ENCODE peak calls at places on chromosomes 3 and 15, in nine cellular contexts. One of them, this sample, is unnamed. For H3K9me3 and H3K4me1, the result is how much of the 10 kb centered on the place peaks cover.

GRCh38 chr3:139317215-139317614 is 26.6 kb upstream of the MRPS22 start:
- DNase-seq in CD8-positive, alpha-beta T cell: no peak
- DNase-seq in esophagus muscularis mucosa: no peak
- DNase-seq in cardiac muscle cell: no peak
- DNase-seq in right cardiac atrium: no peak
- DNase-seq in PC-9: no peak
- DNase-seq in hepatocyte: no peak
- DNase-seq in suprapubic skin: peak
- DNase-seq in effector memory CD4-positive, alpha-beta T cell: no peak
- DNase-seq in this sample: no peak

GRCh38 chr15:39936187-39936586 is 2.3 kb downstream of the EIF2AK4 start:
- DNase-seq in CD8-positive, alpha-beta T cell: no peak
- DNase-seq in esophagus muscularis mucosa: no peak
- DNase-seq in cardiac muscle cell: no peak
- DNase-seq in right cardiac atrium: no peak
- DNase-seq in PC-9: no peak
- DNase-seq in hepatocyte: no peak
- DNase-seq in suprapubic skin: no peak
- DNase-seq in effector memory CD4-positive, alpha-beta T cell: no peak
- DNase-seq in this sample: no peak

GRCh38 chr3:39809181-39809994 is at the start of gene MYRIP:
- DNase-seq in CD8-positive, alpha-beta T cell: no peak
- DNase-seq in esophagus muscularis mucosa: no peak
- DNase-seq in cardiac muscle cell: peak
- DNase-seq in right cardiac atrium: peak
- DNase-seq in PC-9: peak
- DNase-seq in hepatocyte: peak
- DNase-seq in suprapubic skin: no peak
- DNase-seq in effector memory CD4-positive, alpha-beta T cell: no peak
- DNase-seq in this sample: peak

GRCh38 chr3:115930922-115931321 is 307.6 kb downstream of the GAP43 start:
- DNase-seq in CD8-positive, alpha-beta T cell: no peak
- DNase-seq in esophagus muscularis mucosa: no peak
- DNase-seq in cardiac muscle cell: no peak
- DNase-seq in right cardiac atrium: no peak
- DNase-seq in PC-9: no peak
- DNase-seq in hepatocyte: no peak
- DNase-seq in suprapubic skin: no peak
- DNase-seq in effector memory CD4-positive, alpha-beta T cell: no peak
- DNase-seq in this sample: no peak

GRCh38 chr3:137764563-137765309 is 621 bp downstream of the SOX14 start:
- DNase-seq in CD8-positive, alpha-beta T cell: no peak
- DNase-seq in esophagus muscularis mucosa: no peak
- DNase-seq in cardiac muscle cell: no peak
- DNase-seq in right cardiac atrium: no peak
- DNase-seq in PC-9: no peak
- DNase-seq in hepatocyte: no peak
- DNase-seq in suprapubic skin: no peak
- DNase-seq in effector memory CD4-positive, alpha-beta T cell: no peak
- DNase-seq in this sample: no peak

GRCh38 chr3:186929186-186929585 is 1.1 kb upstream of the ST6GAL1 start:
- DNase-seq in CD8-positive, alpha-beta T cell: no peak
- DNase-seq in esophagus muscularis mucosa: no peak
- DNase-seq in cardiac muscle cell: no peak
- DNase-seq in right cardiac atrium: no peak
- DNase-seq in PC-9: no peak
- DNase-seq in hepatocyte: no peak
- DNase-seq in suprapubic skin: no peak
- DNase-seq in effector memory CD4-positive, alpha-beta T cell: no peak
- DNase-seq in this sample: no peak

GRCh38 chr3:81425198-81425868 is 336.1 kb downstream of the GBE1 start:
- DNase-seq in CD8-positive, alpha-beta T cell: no peak
- DNase-seq in esophagus muscularis mucosa: no peak
- DNase-seq in cardiac muscle cell: no peak
- DNase-seq in right cardiac atrium: no peak
- DNase-seq in PC-9: no peak
- DNase-seq in hepatocyte: no peak
- DNase-seq in suprapubic skin: no peak
- DNase-seq in effector memory CD4-positive, alpha-beta T cell: no peak
- DNase-seq in this sample: no peak

GRCh38 chr3:88810455-88810854 is 297.0 kb upstream of the EPHA3 start:
- DNase-seq in CD8-positive, alpha-beta T cell: no peak
- DNase-seq in esophagus muscularis mucosa: no peak
- DNase-seq in cardiac muscle cell: peak
- DNase-seq in right cardiac atrium: no peak
- DNase-seq in PC-9: no peak
- DNase-seq in hepatocyte: no peak
- DNase-seq in suprapubic skin: no peak
- DNase-seq in effector memory CD4-positive, alpha-beta T cell: no peak
- DNase-seq in this sample: no peak

GRCh38 chr15:43091859-43092258 is 14.0 kb downstream of the UBR1 start:
- DNase-seq in CD8-positive, alpha-beta T cell: no peak
- DNase-seq in esophagus muscularis mucosa: no peak
- DNase-seq in cardiac muscle cell: no peak
- DNase-seq in right cardiac atrium: no peak
- DNase-seq in PC-9: no peak
- DNase-seq in hepatocyte: no peak
- DNase-seq in suprapubic skin: no peak
- DNase-seq in effector memory CD4-positive, alpha-beta T cell: no peak
- DNase-seq in this sample: no peak

DNA sequence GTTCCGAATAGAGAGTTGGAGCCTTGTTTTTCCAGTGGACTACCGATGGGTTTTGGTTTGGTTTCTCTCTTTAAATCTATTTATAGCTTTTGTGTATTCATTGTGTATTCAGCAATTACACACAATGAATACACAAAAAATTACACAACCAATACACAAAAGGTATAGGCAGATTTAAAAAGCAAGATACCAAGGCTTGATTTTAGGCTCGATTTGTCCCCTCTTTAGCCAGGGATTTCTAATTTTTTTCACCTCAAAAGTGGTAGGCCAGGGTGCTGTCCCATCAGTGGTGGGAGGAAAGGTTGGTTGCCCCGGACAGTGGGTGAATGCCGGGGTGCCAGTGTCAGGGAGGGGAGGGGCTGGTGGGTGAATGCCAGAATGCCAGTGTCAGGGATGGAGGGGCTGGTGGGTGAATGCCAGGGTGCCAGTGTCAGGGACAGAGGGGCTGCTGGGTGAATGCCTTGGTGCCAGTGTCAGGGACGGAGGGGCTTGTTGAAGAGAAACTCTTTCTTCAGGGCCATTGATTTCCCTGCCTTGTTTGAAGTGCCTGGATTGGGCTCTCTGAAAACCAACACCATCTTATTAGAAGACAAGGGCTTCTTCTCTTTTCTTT is 186.2 kb downstream of the GOLGA6L6 start:
- DNase-seq in CD8-positive, alpha-beta T cell: no peak
- DNase-seq in esophagus muscularis mucosa: no peak
- DNase-seq in cardiac muscle cell: no peak
- DNase-seq in right cardiac atrium: peak
- DNase-seq in PC-9: no peak
- DNase-seq in hepatocyte: no peak
- DNase-seq in suprapubic skin: peak
- DNase-seq in effector memory CD4-positive, alpha-beta T cell: no peak
- DNase-seq in this sample: peak
- H3K9me3 ChIP-seq in CD8-positive, alpha-beta T cell: under half
- H3K9me3 ChIP-seq in esophagus muscularis mucosa: under half
- H3K9me3 ChIP-seq in cardiac muscle cell: under half
- H3K9me3 ChIP-seq in right cardiac atrium: under half
- H3K9me3 ChIP-seq in PC-9: under half
- H3K9me3 ChIP-seq in hepatocyte: under half
- H3K9me3 ChIP-seq in suprapubic skin: under half
- H3K9me3 ChIP-seq in effector memory CD4-positive, alpha-beta T cell: under half
- H3K9me3 ChIP-seq in this sample: under half

DNA sequence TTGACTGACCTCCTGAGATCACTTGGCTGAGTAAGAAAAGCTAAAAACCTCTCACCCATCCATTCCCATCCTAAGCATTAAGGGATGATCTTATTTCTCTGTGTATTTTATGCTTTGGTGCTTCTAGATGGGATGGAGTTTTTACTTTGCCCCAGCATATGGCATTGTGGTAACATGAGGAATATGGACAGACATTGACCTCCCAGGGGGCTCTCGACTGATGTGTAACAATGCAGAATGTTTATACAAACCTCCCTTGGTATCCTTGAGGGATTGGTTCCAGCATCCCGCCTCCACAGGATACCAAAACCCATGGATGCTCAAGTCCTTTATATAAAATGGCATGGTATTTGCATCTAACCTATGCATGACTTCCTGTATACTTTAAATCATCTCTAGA is 21.5 kb downstream of the PDIA5 start:
- DNase-seq in CD8-positive, alpha-beta T cell: no peak
- DNase-seq in esophagus muscularis mucosa: no peak
- DNase-seq in cardiac muscle cell: no peak
- DNase-seq in right cardiac atrium: peak
- DNase-seq in PC-9: no peak
- DNase-seq in hepatocyte: no peak
- DNase-seq in suprapubic skin: no peak
- DNase-seq in effector memory CD4-positive, alpha-beta T cell: no peak
- DNase-seq in this sample: no peak
- H3K4me1 ChIP-seq in CD8-positive, alpha-beta T cell: under half
- H3K4me1 ChIP-seq in esophagus muscularis mucosa: under half
- H3K4me1 ChIP-seq in cardiac muscle cell: under half
- H3K4me1 ChIP-seq in right cardiac atrium: under half
- H3K4me1 ChIP-seq in PC-9: under half
- H3K4me1 ChIP-seq in hepatocyte: under half
- H3K4me1 ChIP-seq in suprapubic skin: under half
- H3K4me1 ChIP-seq in effector memory CD4-positive, alpha-beta T cell: under half
- H3K4me1 ChIP-seq in this sample: under half

GRCh38 chr15:95160316-95160715 is 929.0 kb downstream of the MCTP2 start:
- DNase-seq in CD8-positive, alpha-beta T cell: no peak
- DNase-seq in esophagus muscularis mucosa: no peak
- DNase-seq in cardiac muscle cell: no peak
- DNase-seq in right cardiac atrium: no peak
- DNase-seq in PC-9: no peak
- DNase-seq in hepatocyte: no peak
- DNase-seq in suprapubic skin: no peak
- DNase-seq in effector memory CD4-positive, alpha-beta T cell: no peak
- DNase-seq in this sample: no peak
- H3K9me3 ChIP-seq in CD8-positive, alpha-beta T cell: under half
- H3K9me3 ChIP-seq in esophagus muscularis mucosa: under half
- H3K9me3 ChIP-seq in cardiac muscle cell: under half
- H3K9me3 ChIP-seq in right cardiac atrium: under half
- H3K9me3 ChIP-seq in PC-9: under half
- H3K9me3 ChIP-seq in hepatocyte: under half
- H3K9me3 ChIP-seq in suprapubic skin: under half
- H3K9me3 ChIP-seq in effector memory CD4-positive, alpha-beta T cell: under half
- H3K9me3 ChIP-seq in this sample: under half

DNA sequence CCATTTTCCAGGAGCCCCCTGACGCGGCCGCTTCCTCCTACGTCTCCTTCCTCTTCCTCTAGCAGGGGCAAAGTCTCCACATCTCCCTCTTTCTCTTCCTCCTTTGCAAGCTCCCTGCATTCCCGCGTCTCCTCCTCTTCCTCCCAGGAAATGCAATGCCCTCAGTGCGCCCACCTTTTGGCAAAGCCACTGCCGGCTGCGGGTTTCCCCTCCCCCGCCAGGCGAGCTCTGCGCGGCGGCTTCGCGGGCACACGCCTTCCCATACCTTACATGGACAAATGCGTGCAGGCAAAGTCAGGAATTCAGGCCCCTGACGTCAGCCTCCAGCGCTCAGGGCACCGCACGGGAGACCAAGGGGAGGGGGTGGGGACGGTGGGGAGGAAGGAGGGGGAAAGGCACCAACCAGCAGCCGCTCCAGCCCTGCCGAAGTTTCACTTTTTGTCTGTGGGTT is 434 bp upstream of the LPP start:
- DNase-seq in CD8-positive, alpha-beta T cell: peak
- DNase-seq in esophagus muscularis mucosa: peak
- DNase-seq in cardiac muscle cell: peak
- DNase-seq in right cardiac atrium: peak
- DNase-seq in PC-9: peak
- DNase-seq in hepatocyte: peak
- DNase-seq in suprapubic skin: peak
- DNase-seq in effector memory CD4-positive, alpha-beta T cell: peak
- DNase-seq in this sample: no peak
- H3K4me1 ChIP-seq in CD8-positive, alpha-beta T cell: under half
- H3K4me1 ChIP-seq in esophagus muscularis mucosa: under half
- H3K4me1 ChIP-seq in cardiac muscle cell: under half
- H3K4me1 ChIP-seq in right cardiac atrium: under half
- H3K4me1 ChIP-seq in PC-9: under half
- H3K4me1 ChIP-seq in hepatocyte: under half
- H3K4me1 ChIP-seq in suprapubic skin: half or more
- H3K4me1 ChIP-seq in effector memory CD4-positive, alpha-beta T cell: under half
- H3K4me1 ChIP-seq in this sample: under half

GRCh38 chr3:4759689-4760312 is 219.4 kb upstream of the BHLHE40 start:
- DNase-seq in CD8-positive, alpha-beta T cell: no peak
- DNase-seq in esophagus muscularis mucosa: no peak
- DNase-seq in cardiac muscle cell: no peak
- DNase-seq in right cardiac atrium: no peak
- DNase-seq in PC-9: no peak
- DNase-seq in hepatocyte: no peak
- DNase-seq in suprapubic skin: no peak
- DNase-seq in effector memory CD4-positive, alpha-beta T cell: no peak
- DNase-seq in this sample: no peak

GRCh38 chr3:4758957-4759656 is 220.1 kb upstream of the BHLHE40 start:
- DNase-seq in CD8-positive, alpha-beta T cell: no peak
- DNase-seq in esophagus muscularis mucosa: no peak
- DNase-seq in cardiac muscle cell: no peak
- DNase-seq in right cardiac atrium: no peak
- DNase-seq in PC-9: no peak
- DNase-seq in hepatocyte: no peak
- DNase-seq in suprapubic skin: no peak
- DNase-seq in effector memory CD4-positive, alpha-beta T cell: no peak
- DNase-seq in this sample: no peak

GRCh38 chr3:4765212-4765611 is 214.0 kb upstream of the BHLHE40 start:
- DNase-seq in CD8-positive, alpha-beta T cell: no peak
- DNase-seq in esophagus muscularis mucosa: no peak
- DNase-seq in cardiac muscle cell: no peak
- DNase-seq in right cardiac atrium: no peak
- DNase-seq in PC-9: no peak
- DNase-seq in hepatocyte: no peak
- DNase-seq in suprapubic skin: no peak
- DNase-seq in effector memory CD4-positive, alpha-beta T cell: no peak
- DNase-seq in this sample: no peak

GRCh38 chr3:4763604-4764247 is 215.5 kb upstream of the BHLHE40 start:
- DNase-seq in CD8-positive, alpha-beta T cell: no peak
- DNase-seq in esophagus muscularis mucosa: no peak
- DNase-seq in cardiac muscle cell: no peak
- DNase-seq in right cardiac atrium: no peak
- DNase-seq in PC-9: no peak
- DNase-seq in hepatocyte: no peak
- DNase-seq in suprapubic skin: no peak
- DNase-seq in effector memory CD4-positive, alpha-beta T cell: no peak
- DNase-seq in this sample: no peak

DNA sequence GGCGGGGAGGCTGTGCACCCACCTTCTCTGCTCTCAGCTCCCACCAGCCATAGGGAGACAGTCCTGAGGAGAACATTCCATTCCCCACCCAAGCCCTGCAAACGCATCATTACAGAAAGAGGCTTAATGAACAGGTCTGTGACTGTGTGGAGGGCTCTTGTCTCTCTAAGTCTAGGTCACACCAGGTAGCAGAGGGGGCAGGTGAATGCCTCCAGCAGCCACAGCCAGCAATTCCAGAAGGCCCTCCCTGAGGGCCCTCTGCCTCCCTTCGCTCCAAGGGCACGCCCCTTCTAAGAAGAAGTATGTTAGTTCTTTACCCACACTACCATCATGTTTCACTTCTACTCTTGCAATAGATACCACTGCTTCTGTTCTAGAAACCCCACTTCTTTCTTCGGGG is 217.5 kb upstream of the BHLHE40 start:
- DNase-seq in CD8-positive, alpha-beta T cell: no peak
- DNase-seq in esophagus muscularis mucosa: no peak
- DNase-seq in cardiac muscle cell: no peak
- DNase-seq in right cardiac atrium: no peak
- DNase-seq in PC-9: no peak
- DNase-seq in hepatocyte: no peak
- DNase-seq in suprapubic skin: no peak
- DNase-seq in effector memory CD4-positive, alpha-beta T cell: no peak
- DNase-seq in this sample: no peak
- H3K9me3 ChIP-seq in CD8-positive, alpha-beta T cell: under half
- H3K9me3 ChIP-seq in esophagus muscularis mucosa: under half
- H3K9me3 ChIP-seq in cardiac muscle cell: under half
- H3K9me3 ChIP-seq in right cardiac atrium: under half
- H3K9me3 ChIP-seq in PC-9: under half
- H3K9me3 ChIP-seq in hepatocyte: under half
- H3K9me3 ChIP-seq in suprapubic skin: under half
- H3K9me3 ChIP-seq in effector memory CD4-positive, alpha-beta T cell: under half
- H3K9me3 ChIP-seq in this sample: under half